ENCODE peak calls at places on chromosomes 6 and 20, in nine cellular contexts. G is aorta; B is CD8-positive, alpha-beta T cell; C is fibroblast of the conjunctiva; D is GM12865; J is HS-27A; T is HCEC 1CT; L is GM03348; Q is GM19239. W is an unnamed sample.

GRCh38 chr6:108651781-108652227 is 91.1 kb downstream of the FOXO3 start:
- DNase-seq in G (peak; percentile 66), B (no peak), C (peak; percentile 70), D (no peak), J (peak; percentile 31), T (peak; percentile 94), L (peak; percentile 77), Q (no peak), W (no peak)

GRCh38 chr20:52539891-52540290 is 348.3 kb upstream of the ZFP64 start:
- DNase-seq in G (no peak), B (no peak), C (no peak), D (no peak), J (no peak), T (no peak), L (no peak), Q (no peak), W (no peak)

GRCh38 chr20:46573234-46573633 is 22.8 kb upstream of the OCSTAMP start:
- DNase-seq in G (no peak), B (no peak), C (no peak), D (no peak), J (no peak), T (no peak), L (no peak), Q (no peak), W (no peak)

GRCh38 chr6:45618259-45618658 is 240.5 kb upstream of the SUPT3H start:
- DNase-seq in G (no peak), B (no peak), C (no peak), D (no peak), J (no peak), T (no peak), L (no peak), Q (no peak), W (no peak)

GRCh38 chr6:71254323-71254722 is 34.3 kb upstream of the OGFRL1 start:
- DNase-seq in G (no peak), B (no peak), C (no peak), D (no peak), J (no peak), T (no peak), L (no peak), Q (no peak), W (no peak)

GRCh38 chr20:4045741-4046140 is 30.4 kb upstream of the RNF24 start:
- DNase-seq in G (no peak), B (no peak), C (no peak), D (no peak), J (peak; percentile 66), T (peak; percentile 83), L (peak; percentile 62), Q (no peak), W (no peak)

GRCh38 chr20:62766716-62767115 is 29.6 kb upstream of the MRGBP start:
- DNase-seq in G (peak; percentile 41), B (peak; percentile 5), C (no peak), D (no peak), J (no peak), T (no peak), L (no peak), Q (no peak), W (no peak)

GRCh38 chr20:11922561-11922960 is 4.9 kb downstream of the BTBD3 start:
- DNase-seq in G (no peak), B (no peak), C (no peak), D (no peak), J (no peak), T (no peak), L (no peak), Q (no peak), W (no peak)

GRCh38 chr20:33910529-33911327 is 83.0 kb upstream of the RALY start:
- DNase-seq in G (no peak), B (no peak), C (no peak), D (peak; percentile 48), J (no peak), T (no peak), L (no peak), Q (no peak), W (no peak)

GRCh38 chr6:150301871-150302800 is 66.7 kb upstream of the IYD start:
- DNase-seq in G (no peak), B (no peak), C (peak; percentile 28), D (peak; percentile 30), J (no peak), T (no peak), L (peak; percentile 80), Q (no peak), W (peak; percentile 10)

GRCh38 chr6:27474672-27475071 is 1.8 kb upstream of the ZNF184 start:
- DNase-seq in G (no peak), B (no peak), C (no peak), D (no peak), J (no peak), T (no peak), L (no peak), Q (no peak), W (no peak)